ENCODE peak calls at places on chromosome X, in eight cellular contexts. W is PC-3; C is Peyer's patch; A is adrenal gland; M is CD8-positive, alpha-beta T cell; P is left ventricle myocardium inferior; K is epithelial cell of esophagus; O is fibroblast of mammary gland. S is an unnamed sample.

GRCh38 chrX:51334276-51334675 is 1.7 kb downstream of the NUDT10 start:
- DNase-seq in W (no peak), C (no peak), A (no peak), M (no peak), P (no peak), K (no peak), O (peak; percentile 1), S (no peak)

GRCh38 chrX:65601530-65602281 is 65.7 kb upstream of the MSN start:
- DNase-seq in W (peak; percentile 68), C (peak; percentile 77), A (peak; percentile 85), M (peak; percentile 34), P (peak; percentile 75), K (peak; percentile 65), O (peak; percentile 91), S (peak; percentile 91)

GRCh38 chrX:56564182-56564885 is 907 bp downstream of the UBQLN2 start:
- DNase-seq in W (peak; percentile 44), C (peak; percentile 17), A (peak; percentile 54), M (no peak), P (no peak), K (peak; percentile 85), O (peak; percentile 46), S (peak; percentile 54)

GRCh38 chrX:23901805-23902204 is 5.9 kb downstream of the APOO start:
- DNase-seq in W (peak; percentile 70), C (peak; percentile 54), A (peak; percentile 80), M (no peak), P (no peak), K (peak; percentile 80), O (peak; percentile 85), S (peak; percentile 89)

GRCh38 chrX:40897768-40898167 is 162.4 kb upstream of the MED14 start:
- DNase-seq in W (no peak), C (no peak), A (no peak), M (no peak), P (no peak), K (no peak), O (no peak), S (peak; percentile 31)

GRCh38 chrX:19410259-19410658 is 66.5 kb downstream of the PDHA1 start:
- DNase-seq in W (no peak), C (no peak), A (no peak), M (no peak), P (no peak), K (no peak), O (no peak), S (no peak)

GRCh38 chrX:111874241-111874640 is 1.7 kb upstream of the TRPC5OS start:
- DNase-seq in W (no peak), C (no peak), A (no peak), M (no peak), P (no peak), K (no peak), O (no peak), S (no peak)

GRCh38 chrX:28966335-28966734 is 379.1 kb downstream of the IL1RAPL1 start:
- DNase-seq in W (peak; percentile 5), C (no peak), A (no peak), M (no peak), P (no peak), K (no peak), O (no peak), S (peak; percentile 13)

GRCh38 chrX:44101300-44101699 is 128.1 kb upstream of the NDP start:
- DNase-seq in W (peak; percentile 30), C (no peak), A (no peak), M (no peak), P (no peak), K (peak; percentile 62), O (peak; percentile 8), S (no peak)

GRCh38 chrX:44106864-44107263 is 133.7 kb upstream of the NDP start:
- DNase-seq in W (no peak), C (no peak), A (no peak), M (no peak), P (no peak), K (no peak), O (no peak), S (no peak)

GRCh38 chrX:44104699-44105098 is 131.5 kb upstream of the NDP start:
- DNase-seq in W (no peak), C (no peak), A (no peak), M (no peak), P (no peak), K (no peak), O (no peak), S (no peak)

DNA sequence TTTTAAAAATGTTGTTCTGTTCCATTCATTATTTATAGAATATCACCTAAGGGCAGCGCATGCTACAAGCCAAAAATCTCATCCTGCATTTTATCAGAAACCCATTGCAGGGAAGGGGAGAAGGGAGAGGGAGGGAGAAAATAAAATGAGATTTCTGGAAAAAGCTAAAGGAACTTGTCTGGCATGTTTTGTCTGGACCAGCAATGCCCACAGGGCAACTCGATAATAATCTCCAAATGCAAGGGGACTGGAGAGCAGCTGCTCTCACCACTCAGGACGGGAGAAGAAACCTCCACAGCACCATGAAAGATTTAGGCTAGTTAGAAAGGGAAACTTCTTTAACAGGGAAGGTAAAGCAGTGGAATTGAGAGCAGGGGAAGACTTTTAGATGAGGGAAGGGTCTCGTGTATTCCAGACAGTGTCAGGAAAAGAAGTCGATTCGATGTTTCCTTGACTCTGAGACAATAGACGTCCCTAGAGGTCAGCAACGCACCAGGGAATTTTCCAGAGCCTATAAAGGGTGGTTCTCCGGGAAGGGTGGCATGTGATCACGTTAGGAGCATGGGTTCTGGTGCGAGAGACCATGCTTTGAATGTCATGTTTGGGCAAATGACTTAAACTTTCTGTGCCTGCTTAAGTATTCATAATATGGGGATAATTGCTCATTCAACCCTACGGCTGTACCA is 132.2 kb upstream of the NDP start:
- DNase-seq in W (no peak), C (no peak), A (no peak), M (no peak), P (no peak), K (no peak), O (no peak), S (no peak)
- TF ChIP-seq CTCF in W (no peak), C (no peak), A (no peak), M (no peak), P (no peak), K (no peak), O (no peak), S (no peak)

GRCh38 chrX:109822861-109823260 is 89.8 kb upstream of the ACSL4 start:
- DNase-seq in W (peak; percentile 36), C (no peak), A (no peak), M (no peak), P (no peak), K (peak; percentile 20), O (no peak), S (no peak)
- H3K4me3 ChIP-seq in W (no peak overlapping the region), C (no peak overlapping the region), A (no peak overlapping the region), M (no peak overlapping the region), P (no peak overlapping the region), K (no peak overlapping the region), O (no peak overlapping the region), S (no peak overlapping the region)

GRCh38 chrX:30304866-30305265 is 4.3 kb downstream of the NR0B1 start:
- DNase-seq in W (peak; percentile 76), C (no peak), A (no peak), M (no peak), P (no peak), K (peak; percentile 56), O (no peak), S (no peak)

GRCh38 chrX:30309139-30309571 is at the start of gene NR0B1:
- DNase-seq in W (no peak), C (no peak), A (peak; percentile 80), M (no peak), P (no peak), K (no peak), O (no peak), S (no peak)

GRCh38 chrX:30310429-30311206 is 1.4 kb upstream of the NR0B1 start:
- DNase-seq in W (no peak), C (no peak), A (no peak), M (no peak), P (no peak), K (no peak), O (no peak), S (no peak)

GRCh38 chrX:30307466-30307865 is 1.7 kb downstream of the NR0B1 start:
- DNase-seq in W (no peak), C (no peak), A (no peak), M (no peak), P (no peak), K (no peak), O (no peak), S (no peak)

DNA sequence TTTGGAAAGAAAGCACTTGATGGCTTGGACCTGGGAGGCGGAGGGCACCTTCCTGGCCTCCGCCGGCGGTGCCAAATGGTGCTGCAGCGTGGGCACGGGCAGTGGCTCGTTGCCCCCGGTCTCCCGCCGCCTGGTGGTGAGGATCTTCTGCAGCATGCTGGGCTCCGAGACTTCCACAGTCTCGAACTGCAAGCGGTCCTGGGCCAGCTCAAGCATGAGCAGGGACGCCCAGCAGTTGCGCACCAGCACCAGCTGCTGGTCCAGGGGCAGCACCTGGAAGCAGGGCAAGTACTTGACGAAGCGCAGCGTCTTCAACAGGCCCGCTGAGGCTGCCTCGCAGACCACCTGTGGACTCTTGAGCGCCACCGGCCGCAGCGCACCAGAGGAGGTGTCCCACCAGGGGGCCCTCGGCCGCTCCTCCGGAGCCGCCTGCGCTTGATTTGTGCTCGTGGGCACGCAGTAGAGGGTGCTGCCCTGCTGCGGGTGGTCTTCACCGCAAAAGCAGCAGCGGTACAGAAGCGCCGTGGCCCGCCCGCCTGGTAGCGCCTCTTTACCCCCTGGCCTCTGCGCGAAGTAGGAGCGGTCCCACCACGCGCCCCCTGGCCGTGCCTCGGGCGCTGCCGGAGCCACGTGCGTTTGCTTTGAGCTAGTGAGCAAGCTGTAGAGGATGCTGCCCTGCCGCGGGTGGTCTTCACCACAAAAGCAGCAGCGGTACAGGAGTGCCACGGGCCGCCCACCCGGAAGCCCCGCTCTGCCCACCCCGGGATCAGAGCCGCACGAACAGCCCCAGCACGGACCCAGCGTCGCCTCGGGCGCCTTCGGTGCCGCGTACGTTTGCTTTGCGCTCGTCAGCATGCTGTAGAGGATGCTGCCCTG is 689 bp downstream of the NR0B1 start:
- DNase-seq in W (no peak), C (no peak), A (peak; percentile 76), M (no peak), P (no peak), K (peak; percentile 7), O (peak; percentile 15), S (peak; percentile 18)
- TF ChIP-seq CTCF in W (no peak), C (no peak), A (peak; percentile 61), M (no peak), P (peak; percentile 20), K (peak; percentile 11), O (no peak), S (peak; percentile 33)

GRCh38 chrX:332496-332860 is 13.9 kb upstream of the GTPBP6 start:
- DNase-seq in W (no peak), C (no peak), A (no peak), M (no peak), P (peak; percentile 11), K (no peak), O (no peak), S (no peak)

GRCh38 chrX:331772-332495 is 13.3 kb upstream of the GTPBP6 start:
- DNase-seq in W (no peak), C (no peak), A (no peak), M (no peak), P (peak; percentile 15), K (no peak), O (no peak), S (no peak)

GRCh38 chrX:332916-333610 is 14.5 kb upstream of the GTPBP6 start:
- DNase-seq in W (no peak), C (no peak), A (no peak), M (no peak), P (peak; percentile 10), K (no peak), O (no peak), S (no peak)

GRCh38 chrX:330726-331144 is 12.1 kb upstream of the GTPBP6 start:
- DNase-seq in W (no peak), C (no peak), A (no peak), M (no peak), P (no peak), K (no peak), O (no peak), S (no peak)

DNA sequence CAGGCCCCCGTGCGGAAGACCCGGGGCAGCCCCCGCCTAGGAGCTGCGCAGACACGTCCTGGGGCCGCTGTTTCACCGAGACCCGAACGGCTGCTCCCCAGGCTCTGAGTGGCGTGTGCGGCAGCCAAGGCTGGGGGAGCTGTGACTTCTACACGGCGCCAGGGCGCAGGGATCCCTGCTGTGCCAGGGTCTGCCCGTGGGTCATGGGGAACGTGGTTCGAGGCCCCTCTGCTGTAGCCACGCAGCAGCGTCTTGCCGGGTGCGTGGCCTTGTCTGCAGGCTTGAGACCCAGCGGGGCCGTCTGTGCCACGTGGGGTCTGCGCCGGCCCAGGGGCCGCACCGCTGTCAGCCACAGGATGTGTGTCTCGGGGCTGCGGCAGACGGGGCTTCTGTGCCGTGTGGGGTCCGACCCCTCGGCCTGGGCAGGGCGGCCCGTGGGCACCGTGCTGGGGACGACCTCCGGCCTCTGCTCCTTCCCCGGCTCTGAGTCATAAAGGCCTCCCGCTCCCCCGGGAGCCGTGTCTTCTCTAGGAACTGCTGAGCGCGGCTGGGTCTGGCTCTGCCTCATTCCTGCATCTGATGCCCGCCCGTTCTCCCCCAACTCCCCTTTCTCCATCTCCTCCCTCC is 12.7 kb upstream of the GTPBP6 start:
- DNase-seq in W (peak; percentile 16), C (no peak), A (no peak), M (no peak), P (peak; percentile 15), K (peak; percentile 25), O (peak; percentile 49), S (peak; percentile 56)
- H3K4me3 ChIP-seq in W (no peak overlapping the region), C (peak overlapping the region; percentile 12), A (no peak overlapping the region), M (peak overlapping the region; percentile 40), P (peak overlapping the region; percentile 48), K (no peak overlapping the region), O (no peak overlapping the region), S (peak overlapping the region; percentile 3)